ENCODE peak calls at places on chromosomes 1 and 21, in ten cellular contexts. B is heart right ventricle; D is EH; R is B cell; L is brain microvascular endothelial cell; W is aorta; Z is Right ventricle myocardium superior; H is M059J; C is CD4-positive, alpha-beta memory T cell; I is NCI-H1694. S is an unnamed sample.

GRCh38 chr1:25099343-25099951 is 132.9 kb downstream of the SYF2 start:
- DNase-seq in B (no peak), D (no peak), R (no peak), L (no peak), W (peak), Z (no peak), H (no peak), C (no peak), I (no peak), S (no peak)

GRCh38 chr1:237146247-237146646 is 104.3 kb downstream of the RYR2 start:
- DNase-seq in B (no peak), D (no peak), R (no peak), L (no peak), W (no peak), Z (no peak), H (no peak), C (no peak), I (no peak), S (no peak)

GRCh38 chr21:16492892-16493291 is 763.1 kb downstream of the USP25 start:
- DNase-seq in B (no peak), D (no peak), R (no peak), L (no peak), W (no peak), Z (no peak), H (no peak), C (no peak), I (no peak), S (no peak)

GRCh38 chr1:106536741-106537140 is 519.7 kb upstream of the PRMT6 start:
- DNase-seq in B (no peak), D (peak), R (no peak), L (peak), W (no peak), Z (no peak), H (no peak), C (no peak), I (no peak), S (no peak)

GRCh38 chr1:65292861-65293593 is 16.3 kb upstream of the DNAJC6 start:
- DNase-seq in B (no peak), D (no peak), R (no peak), L (no peak), W (no peak), Z (no peak), H (no peak), C (no peak), I (no peak), S (no peak)

GRCh38 chr1:172724746-172725613 is 66.1 kb downstream of the FASLG start:
- DNase-seq in B (no peak), D (no peak), R (peak), L (no peak), W (no peak), Z (no peak), H (no peak), C (no peak), I (no peak), S (no peak)

GRCh38 chr1:4675454-4676186 is 21.2 kb downstream of the AJAP1 start:
- DNase-seq in B (no peak), D (no peak), R (no peak), L (no peak), W (no peak), Z (no peak), H (no peak), C (no peak), I (no peak), S (no peak)

GRCh38 chr1:180160362-180160761 is 5.7 kb downstream of the QSOX1 start:
- DNase-seq in B (no peak), D (no peak), R (no peak), L (no peak), W (no peak), Z (no peak), H (no peak), C (no peak), I (no peak), S (no peak)

GRCh38 chr1:90068611-90069280 is 73.8 kb downstream of the ZNF326 start:
- DNase-seq in B (no peak), D (no peak), R (no peak), L (no peak), W (no peak), Z (no peak), H (no peak), C (no peak), I (no peak), S (no peak)

GRCh38 chr1:197913495-197914276 is 3.5 kb upstream of the LHX9 start:
- DNase-seq in B (no peak), D (no peak), R (no peak), L (no peak), W (no peak), Z (no peak), H (no peak), C (no peak), I (no peak), S (no peak)

GRCh38 chr1:222373831-222374603 is 173.9 kb downstream of the HHIPL2 start:
- DNase-seq in B (no peak), D (peak), R (no peak), L (no peak), W (no peak), Z (no peak), H (peak), C (no peak), I (no peak), S (no peak)

GRCh38 chr1:44015206-44015605 is 16.1 kb downstream of the SLC6A9 start:
- DNase-seq in B (peak), D (peak), R (no peak), L (no peak), W (peak), Z (no peak), H (no peak), C (no peak), I (no peak), S (no peak)

GRCh38 chr1:96865731-96866684 is 144.4 kb downstream of the PTBP2 start:
- DNase-seq in B (no peak), D (peak), R (no peak), L (peak), W (no peak), Z (no peak), H (peak), C (no peak), I (no peak), S (no peak)

GRCh38 chr1:176073524-176074157 is 133.4 kb downstream of the COP1 start:
- DNase-seq in B (no peak), D (peak), R (peak), L (peak), W (no peak), Z (no peak), H (peak), C (peak), I (peak), S (peak)

GRCh38 chr1:177659259-177659658 is 310.6 kb downstream of the SEC16B start:
- DNase-seq in B (no peak), D (no peak), R (no peak), L (no peak), W (no peak), Z (no peak), H (no peak), C (no peak), I (no peak), S (no peak)

GRCh38 chr1:180837025-180837424 is 75.7 kb upstream of the KIAA1614 start:
- DNase-seq in B (no peak), D (no peak), R (no peak), L (no peak), W (no peak), Z (no peak), H (no peak), C (no peak), I (no peak), S (peak)

GRCh38 chr1:40004857-40005256 is 35.7 kb upstream of the CAP1 start:
- DNase-seq in B (no peak), D (peak), R (no peak), L (no peak), W (no peak), Z (no peak), H (no peak), C (no peak), I (peak), S (no peak)

GRCh38 chr1:219144659-219145313 is 28.9 kb upstream of the LYPLAL1 start:
- DNase-seq in B (no peak), D (no peak), R (no peak), L (no peak), W (no peak), Z (no peak), H (no peak), C (no peak), I (no peak), S (no peak)

GRCh38 chr1:78673120-78673519 is 23.5 kb downstream of the IFI44 start:
- DNase-seq in B (no peak), D (no peak), R (no peak), L (no peak), W (no peak), Z (no peak), H (no peak), C (peak), I (no peak), S (no peak)

GRCh38 chr1:187464320-187464719 is 635.6 kb downstream of the PLA2G4A start:
- DNase-seq in B (no peak), D (no peak), R (no peak), L (no peak), W (no peak), Z (no peak), H (no peak), C (no peak), I (no peak), S (no peak)

GRCh38 chr1:19200281-19200604 is 9.8 kb downstream of the UBR4 start:
- DNase-seq in B (no peak), D (no peak), R (no peak), L (no peak), W (no peak), Z (no peak), H (no peak), C (no peak), I (no peak), S (no peak)

GRCh38 chr1:10068605-10069294 is 36.0 kb downstream of the UBE4B start:
- DNase-seq in B (no peak), D (no peak), R (no peak), L (no peak), W (no peak), Z (no peak), H (peak), C (no peak), I (no peak), S (no peak)

GRCh38 chr1:182786223-182787001 is 3.2 kb upstream of the NPL start:
- DNase-seq in B (peak), D (peak), R (no peak), L (peak), W (peak), Z (peak), H (peak), C (peak), I (peak), S (no peak)

GRCh38 chr1:2290171-2290578 is 62.1 kb downstream of the SKI start:
- DNase-seq in B (no peak), D (peak), R (no peak), L (no peak), W (no peak), Z (no peak), H (peak), C (no peak), I (no peak), S (no peak)

GRCh38 chr1:89962024-89962741 is 32.7 kb upstream of the ZNF326 start:
- DNase-seq in B (no peak), D (peak), R (no peak), L (peak), W (no peak), Z (no peak), H (peak), C (no peak), I (no peak), S (no peak)

GRCh38 chr1:212396638-212397037 is 18.0 kb downstream of the PACC1 start:
- DNase-seq in B (no peak), D (no peak), R (no peak), L (no peak), W (no peak), Z (no peak), H (peak), C (no peak), I (no peak), S (no peak)

GRCh38 chr1:63575340-63575826 is 17.8 kb upstream of the PGM1 start:
- DNase-seq in B (no peak), D (peak), R (no peak), L (no peak), W (no peak), Z (no peak), H (peak), C (peak), I (peak), S (no peak)

GRCh38 chr1:89999628-90000027 is 4.7 kb downstream of the ZNF326 start:
- DNase-seq in B (no peak), D (no peak), R (no peak), L (no peak), W (no peak), Z (no peak), H (no peak), C (no peak), I (no peak), S (no peak)

GRCh38 chr1:204296431-204296988 is 63.2 kb downstream of the PLEKHA6 start:
- DNase-seq in B (no peak), D (peak), R (no peak), L (no peak), W (no peak), Z (no peak), H (peak), C (no peak), I (no peak), S (no peak)

GRCh38 chr1:181043025-181043880 is 9.5 kb downstream of the MR1 start:
- DNase-seq in B (no peak), D (peak), R (no peak), L (no peak), W (no peak), Z (no peak), H (peak), C (no peak), I (no peak), S (no peak)

GRCh38 chr1:45448357-45448756 is 42.6 kb downstream of the TESK2 start:
- DNase-seq in B (no peak), D (no peak), R (no peak), L (no peak), W (no peak), Z (no peak), H (no peak), C (no peak), I (no peak), S (no peak)

GRCh38 chr1:22317231-22317919 is 134.3 kb upstream of the ZBTB40 start:
- DNase-seq in B (no peak), D (no peak), R (no peak), L (no peak), W (no peak), Z (no peak), H (no peak), C (no peak), I (no peak), S (no peak)

GRCh38 chr1:57796609-57797008 is 372.7 kb upstream of the DAB1 start:
- DNase-seq in B (no peak), D (peak), R (no peak), L (peak), W (no peak), Z (no peak), H (peak), C (no peak), I (no peak), S (no peak)

GRCh38 chr1:3735027-3735682 is 17.1 kb upstream of the CCDC27 start:
- DNase-seq in B (no peak), D (no peak), R (no peak), L (no peak), W (no peak), Z (no peak), H (no peak), C (no peak), I (no peak), S (no peak)

GRCh38 chr1:197441990-197442389 is 173.9 kb downstream of the CRB1 start:
- DNase-seq in B (peak), D (peak), R (no peak), L (peak), W (peak), Z (peak), H (peak), C (no peak), I (no peak), S (no peak)

S was measured in naive thymus-derived CD4-positive, alpha-beta T cell.